ENCODE peak calls at places on chromosomes 3 and 15, in nine cellular contexts. B is mucosa of descending colon; K is fibroblast of pulmonary artery; Q is Peyer's patch; P is CD8-positive, alpha-beta T cell; S is AG10803; J is spleen; Z is SK-N-SH; G is choroid plexus epithelial cell. A is an unnamed sample.

GRCh38 chr15:48086582-48086981 is 34.2 kb upstream of the SLC24A5 start:
- DNase-seq in B (peak; percentile 8), K (no peak), Q (no peak), P (no peak), S (peak; percentile 42), J (no peak), Z (no peak), G (peak; percentile 56), A (no peak)

GRCh38 chr15:42737529-42738328 is 801 bp upstream of the CDAN1 start:
- DNase-seq in B (peak; percentile 73), K (peak; percentile 16), Q (no peak), P (no peak), S (no peak), J (no peak), Z (no peak), G (peak; percentile 15), A (no peak)

GRCh38 chr15:81097893-81098280 is 36.2 kb upstream of the CFAP161 start:
- DNase-seq in B (no peak), K (peak; percentile 30), Q (no peak), P (no peak), S (peak; percentile 23), J (no peak), Z (no peak), G (no peak), A (no peak)

GRCh38 chr15:77654975-77655374 is 22.3 kb upstream of the LINGO1 start:
- DNase-seq in B (peak; percentile 74), K (no peak), Q (no peak), P (no peak), S (no peak), J (no peak), Z (peak; percentile 54), G (no peak), A (peak; percentile 12)

GRCh38 chr3:6825527-6825926 is 35.4 kb upstream of the GRM7 start:
- DNase-seq in B (peak; percentile 2), K (no peak), Q (no peak), P (no peak), S (no peak), J (no peak), Z (peak; percentile 28), G (no peak), A (no peak)

GRCh38 chr3:100245932-100246331 is 14.9 kb upstream of the TBC1D23 start:
- DNase-seq in B (no peak), K (no peak), Q (no peak), P (no peak), S (no peak), J (no peak), Z (no peak), G (peak; percentile 66), A (no peak)

GRCh38 chr15:88834211-88834812 is 31.1 kb downstream of the ACAN start:
- DNase-seq in B (peak; percentile 47), K (peak; percentile 62), Q (no peak), P (no peak), S (peak; percentile 59), J (peak; percentile 80), Z (peak; percentile 64), G (peak; percentile 32), A (peak; percentile 3)

GRCh38 chr15:48447058-48447457 is 115.8 kb downstream of the DUT start:
- DNase-seq in B (no peak), K (no peak), Q (no peak), P (no peak), S (no peak), J (no peak), Z (no peak), G (no peak), A (no peak)

GRCh38 chr3:107690522-107691138 is 167.9 kb downstream of the BBX start:
- DNase-seq in B (peak; percentile 52), K (peak; percentile 79), Q (no peak), P (no peak), S (peak; percentile 71), J (no peak), Z (peak; percentile 35), G (peak; percentile 86), A (no peak)

GRCh38 chr3:148975277-148975676 is 16.1 kb upstream of the GYG1 start:
- DNase-seq in B (no peak), K (no peak), Q (no peak), P (no peak), S (no peak), J (no peak), Z (no peak), G (no peak), A (no peak)

GRCh38 chr3:196108075-196108743 is 26.3 kb upstream of the TFRC start:
- DNase-seq in B (no peak), K (no peak), Q (peak; percentile 81), P (no peak), S (no peak), J (no peak), Z (no peak), G (no peak), A (no peak)

GRCh38 chr3:127074900-127075360 is 92.0 kb downstream of the PLXNA1 start:
- DNase-seq in B (no peak), K (peak; percentile 58), Q (peak; percentile 23), P (no peak), S (peak; percentile 90), J (peak; percentile 64), Z (peak; percentile 61), G (peak; percentile 69), A (no peak)

GRCh38 chr3:23834082-23834870 is 28.5 kb downstream of the UBE2E1 start:
- DNase-seq in B (no peak), K (peak; percentile 24), Q (no peak), P (no peak), S (no peak), J (no peak), Z (no peak), G (peak; percentile 45), A (no peak)

GRCh38 chr3:65938676-65939075 is 100.0 kb downstream of the MAGI1 start:
- DNase-seq in B (no peak), K (no peak), Q (no peak), P (no peak), S (no peak), J (no peak), Z (no peak), G (no peak), A (no peak)

GRCh38 chr15:40427188-40427587 is 13.6 kb upstream of the BAHD1 start:
- DNase-seq in B (no peak), K (no peak), Q (peak; percentile 10), P (no peak), S (no peak), J (no peak), Z (no peak), G (no peak), A (no peak)

DNA sequence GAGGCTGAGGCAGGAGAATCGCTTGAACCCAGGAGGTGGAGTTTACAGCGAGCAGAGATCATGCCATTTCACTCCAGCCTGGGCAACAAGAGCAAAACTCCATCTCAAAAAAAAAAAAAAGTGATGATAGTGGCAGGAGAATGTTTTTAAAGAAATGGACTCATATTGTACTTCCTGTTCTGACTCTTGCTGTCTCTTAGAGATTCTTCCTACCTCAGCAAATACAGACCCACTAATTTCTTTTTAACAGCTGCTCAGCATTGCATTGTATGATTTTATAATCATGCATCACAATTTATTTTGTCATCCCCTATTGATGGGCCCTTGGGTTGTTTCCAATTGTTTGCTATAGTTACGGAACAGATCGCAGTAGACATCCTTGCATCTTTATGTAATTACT is 8.8 kb upstream of the ANKDD1A start:
- DNase-seq in B (no peak), K (peak; percentile 29), Q (no peak), P (no peak), S (no peak), J (no peak), Z (no peak), G (peak; percentile 13), A (no peak)
- H3K4me3 ChIP-seq in B (no peak overlapping the region), K (no peak overlapping the region), Q (no peak overlapping the region), P (no peak overlapping the region), S (no peak overlapping the region), J (no peak overlapping the region), Z (no peak overlapping the region), G (no peak overlapping the region), A (no peak overlapping the region)

GRCh38 chr3:135228131-135228530 is 433.1 kb downstream of the EPHB1 start:
- DNase-seq in B (no peak), K (no peak), Q (no peak), P (no peak), S (no peak), J (no peak), Z (no peak), G (no peak), A (no peak)

GRCh38 chr3:135226057-135226456 is 431.0 kb downstream of the EPHB1 start:
- DNase-seq in B (no peak), K (no peak), Q (no peak), P (no peak), S (no peak), J (no peak), Z (no peak), G (no peak), A (no peak)

GRCh38 chr3:135231646-135232625 is 436.9 kb downstream of the EPHB1 start:
- DNase-seq in B (no peak), K (no peak), Q (no peak), P (no peak), S (no peak), J (no peak), Z (no peak), G (no peak), A (no peak)

GRCh38 chr3:135224963-135225362 is 429.9 kb downstream of the EPHB1 start:
- DNase-seq in B (no peak), K (no peak), Q (no peak), P (no peak), S (no peak), J (no peak), Z (no peak), G (no peak), A (no peak)

DNA sequence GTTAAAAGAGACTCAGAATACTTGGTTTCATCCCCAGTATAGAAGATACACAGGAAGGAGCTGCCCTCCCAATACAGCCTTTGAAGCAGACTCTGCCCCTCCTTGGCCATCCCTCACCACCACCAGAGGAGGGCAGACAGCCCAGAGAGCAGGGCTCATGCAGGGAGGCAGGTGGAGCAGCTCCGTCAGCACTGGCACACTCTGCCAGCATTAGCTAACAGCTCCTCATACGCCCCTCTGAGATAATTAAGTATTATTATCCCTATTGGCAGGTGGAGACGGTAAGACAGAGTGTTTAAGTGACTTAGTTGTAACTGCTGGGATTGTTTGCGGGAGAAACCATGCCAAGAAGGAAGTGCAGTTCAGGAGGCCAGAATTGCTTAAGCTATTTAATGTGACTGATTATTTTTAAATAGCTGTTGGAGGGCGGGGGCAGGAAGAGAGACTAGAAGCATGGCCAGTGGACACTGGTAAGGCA is 434.0 kb downstream of the EPHB1 start:
- DNase-seq in B (no peak), K (no peak), Q (peak; percentile 56), P (no peak), S (no peak), J (no peak), Z (no peak), G (no peak), A (no peak)
- TF ChIP-seq CTCF in B (no peak), K (no peak), Q (peak; percentile 26), P (no peak), S (no peak), J (no peak), Z (no peak), G (no peak), A (no peak)

GRCh38 chr3:156763931-156764720 is 62.0 kb upstream of the LEKR1 start:
- DNase-seq in B (no peak), K (no peak), Q (no peak), P (no peak), S (peak; percentile 56), J (no peak), Z (no peak), G (peak; percentile 44), A (no peak)
- H3K4me3 ChIP-seq in B (no peak overlapping the region), K (no peak overlapping the region), Q (no peak overlapping the region), P (no peak overlapping the region), S (no peak overlapping the region), J (no peak overlapping the region), Z (no peak overlapping the region), G (no peak overlapping the region), A (no peak overlapping the region)

GRCh38 chr3:64179249-64179648 is 46.0 kb downstream of the PRICKLE2 start:
- DNase-seq in B (no peak), K (no peak), Q (no peak), P (no peak), S (no peak), J (no peak), Z (no peak), G (no peak), A (no peak)
- TF ChIP-seq CTCF in B (no peak), K (peak; percentile 7), Q (no peak), P (no peak), S (peak; percentile 11), J (no peak), Z (no peak), G (peak; percentile 28), A (no peak)